ENCODE peak calls at places on chromosomes 3 and 15, in four cellular contexts. O is Peyer's patch, X is fibroblast of lung, Q is fibroblast of pulmonary artery. Y is an unnamed sample.

GRCh38 chr3:197942956-197943556 is 6.9 kb upstream of the RPL35A start:
- DNase-seq in O (no peak), X (peak), Q (peak), Y (no peak)

GRCh38 chr3:99646107-99646435 is 7.7 kb downstream of the COL8A1 start:
- DNase-seq in O (no peak), X (peak), Q (no peak), Y (no peak)

GRCh38 chr15:86526938-86527735 is 447.5 kb downstream of the AGBL1 start:
- DNase-seq in O (no peak), X (no peak), Q (no peak), Y (no peak)

GRCh38 chr15:60620707-60621106 is 141.8 kb upstream of the ICE2 start:
- DNase-seq in O (no peak), X (peak), Q (peak), Y (no peak)

GRCh38 chr3:102258666-102259227 is 176.1 kb upstream of the ZPLD1 start:
- DNase-seq in O (no peak), X (no peak), Q (no peak), Y (no peak)

GRCh38 chr15:92327033-92327432 is 66.6 kb upstream of the ST8SIA2 start:
- DNase-seq in O (no peak), X (no peak), Q (no peak), Y (no peak)

GRCh38 chr15:85582719-85583089 is 202.3 kb downstream of the AKAP13 start:
- DNase-seq in O (peak), X (peak), Q (no peak), Y (no peak)

GRCh38 chr3:177249203-177249602 is 51.9 kb upstream of the TBL1XR1 start:
- DNase-seq in O (peak), X (no peak), Q (no peak), Y (no peak)

GRCh38 chr15:45319472-45320214 is 58.7 kb downstream of the GATM start:
- DNase-seq in O (no peak), X (no peak), Q (no peak), Y (no peak)

GRCh38 chr15:91517491-91518200 is 335.9 kb upstream of the SLCO3A1 start:
- DNase-seq in O (no peak), X (peak), Q (peak), Y (no peak)

GRCh38 chr3:71973337-71974030 is 188.5 kb upstream of the PROK2 start:
- DNase-seq in O (no peak), X (no peak), Q (no peak), Y (no peak)

GRCh38 chr15:85580914-85581313 is 200.5 kb downstream of the AKAP13 start:
- DNase-seq in O (peak), X (no peak), Q (no peak), Y (no peak)

GRCh38 chr3:117998071-117998470 is 1036.6 kb downstream of the IGSF11 start:
- DNase-seq in O (no peak), X (no peak), Q (no peak), Y (no peak)

GRCh38 chr3:149572796-149573414 is 84.9 kb downstream of the WWTR1 start:
- DNase-seq in O (no peak), X (peak), Q (peak), Y (no peak)

DNA sequence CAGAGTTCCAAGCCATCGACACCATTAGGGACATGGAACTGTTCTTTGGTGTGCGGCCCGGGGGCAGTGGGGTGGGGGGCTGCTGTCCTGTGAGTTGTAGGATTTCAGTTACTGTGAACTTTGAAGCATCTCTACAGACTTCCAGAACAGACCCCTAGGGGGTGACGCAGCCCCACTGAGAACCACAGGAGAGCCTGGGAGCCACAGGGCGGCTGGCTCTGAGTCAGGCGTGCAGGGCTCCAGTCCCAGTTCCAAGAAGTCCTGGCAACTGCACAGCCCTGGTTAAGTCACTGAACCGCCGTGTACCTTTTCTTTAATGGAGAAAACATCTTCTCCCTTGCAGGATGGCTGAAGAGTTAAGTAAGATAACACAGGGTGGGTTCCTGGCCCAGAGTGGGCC is 23.5 kb upstream of the LRTM1 start:
- DNase-seq in O (peak), X (peak), Q (peak), Y (no peak)
- TF ChIP-seq CTCF in O (no peak), X (peak), Q (peak), Y (peak)

GRCh38 chr3:58952128-58952917 is 97.5 kb downstream of the CFAP20DC start:
- DNase-seq in O (no peak), X (no peak), Q (no peak), Y (no peak)

GRCh38 chr3:58948018-58948417 is 101.8 kb downstream of the CFAP20DC start:
- DNase-seq in O (no peak), X (no peak), Q (no peak), Y (no peak)

GRCh38 chr3:58946875-58947274 is 103.0 kb downstream of the CFAP20DC start:
- DNase-seq in O (no peak), X (no peak), Q (no peak), Y (no peak)
- TF ChIP-seq CTCF in O (no peak), X (no peak), Q (no peak), Y (no peak)

GRCh38 chr3:153354641-153355040 is 192.6 kb downstream of the RAP2B start:
- DNase-seq in O (no peak), X (no peak), Q (peak), Y (no peak)
- TF ChIP-seq CTCF in O (no peak), X (no peak), Q (no peak), Y (no peak)

GRCh38 chr3:47394140-47394855 is 13.5 kb downstream of the PTPN23 start:
- DNase-seq in O (no peak), X (no peak), Q (peak), Y (no peak)
- TF ChIP-seq CTCF in O (no peak), X (no peak), Q (no peak), Y (peak)

Y was measured in chondrocyte.